ENCODE peak calls at places on chromosomes 3 and 15, in ten cellular contexts. G is germinal center; M is naive thymus-derived CD8-positive, alpha-beta T cell; I is aorta; D is AG10803; N is GM23248; O is ureter; Y is MM.1S; R is cardiac muscle cell; V is central memory CD4-positive, alpha-beta T cell. C is an unnamed sample.

GRCh38 chr3:108736821-108737220 is 20.4 kb downstream of the RETNLB start:
- DNase-seq in G (no peak), M (no peak), I (no peak), D (no peak), N (no peak), O (no peak), Y (no peak), R (no peak), V (no peak), C (no peak)

GRCh38 chr3:84108442-84108971 is 850.3 kb upstream of the CADM2 start:
- DNase-seq in G (no peak), M (no peak), I (no peak), D (no peak), N (peak; percentile 55), O (no peak), Y (no peak), R (peak; percentile 45), V (no peak), C (no peak)

GRCh38 chr3:102374863-102375637 is 59.8 kb upstream of the ZPLD1 start:
- DNase-seq in G (no peak), M (no peak), I (no peak), D (no peak), N (no peak), O (no peak), Y (no peak), R (no peak), V (no peak), C (no peak)

GRCh38 chr3:121997372-121997771 is 24.7 kb downstream of the ILDR1 start:
- DNase-seq in G (no peak), M (no peak), I (no peak), D (no peak), N (no peak), O (no peak), Y (no peak), R (no peak), V (no peak), C (no peak)

GRCh38 chr15:72236381-72237285 is 5.6 kb upstream of the PKM start:
- DNase-seq in G (no peak), M (no peak), I (no peak), D (no peak), N (peak; percentile 28), O (no peak), Y (no peak), R (no peak), V (no peak), C (no peak)

GRCh38 chr3:186664119-186664495 is 1.7 kb upstream of the HRG start:
- DNase-seq in G (no peak), M (no peak), I (no peak), D (no peak), N (no peak), O (no peak), Y (no peak), R (no peak), V (no peak), C (no peak)

GRCh38 chr3:19248143-19248542 is 99.8 kb downstream of the KCNH8 start:
- DNase-seq in G (no peak), M (no peak), I (no peak), D (no peak), N (no peak), O (no peak), Y (no peak), R (no peak), V (no peak), C (no peak)

GRCh38 chr3:197525706-197526105 is 30.1 kb downstream of the BDH1 start:
- DNase-seq in G (no peak), M (no peak), I (no peak), D (peak; percentile 34), N (peak; percentile 32), O (no peak), Y (no peak), R (no peak), V (no peak), C (no peak)

GRCh38 chr3:51686512-51687215 is 15.6 kb downstream of the TEX264 start:
- DNase-seq in G (peak; percentile 65), M (peak; percentile 52), I (no peak), D (peak; percentile 35), N (peak; percentile 59), O (peak; percentile 60), Y (peak; percentile 82), R (peak; percentile 45), V (peak; percentile 87), C (no peak)

GRCh38 chr3:129974451-129975331 is at the start of gene TRH:
- DNase-seq in G (no peak), M (no peak), I (no peak), D (no peak), N (no peak), O (no peak), Y (no peak), R (peak; percentile 58), V (no peak), C (no peak)

GRCh38 chr3:88150371-88150770 is 612 bp downstream of the C3orf38 start:
- DNase-seq in G (peak; percentile 47), M (no peak), I (no peak), D (no peak), N (peak; percentile 66), O (no peak), Y (peak; percentile 48), R (no peak), V (peak; percentile 29), C (no peak)

GRCh38 chr15:74489518-74490338 is 28.8 kb upstream of the UBL7 start:
- DNase-seq in G (peak; percentile 85), M (peak; percentile 63), I (no peak), D (peak; percentile 41), N (peak; percentile 60), O (no peak), Y (peak; percentile 73), R (peak; percentile 66), V (peak; percentile 43), C (peak; percentile 79)

GRCh38 chr15:50879016-50879415 is 29.5 kb upstream of the AP4E1 start:
- DNase-seq in G (no peak), M (no peak), I (no peak), D (no peak), N (no peak), O (no peak), Y (peak; percentile 84), R (no peak), V (no peak), C (no peak)

GRCh38 chr3:80643421-80643820 is 875.6 kb upstream of the ROBO1 start:
- DNase-seq in G (no peak), M (no peak), I (no peak), D (no peak), N (no peak), O (no peak), Y (no peak), R (no peak), V (no peak), C (no peak)

GRCh38 chr3:72665701-72666443 is 182.4 kb downstream of the SHQ1 start:
- DNase-seq in G (peak; percentile 57), M (peak; percentile 48), I (no peak), D (no peak), N (peak; percentile 60), O (no peak), Y (peak; percentile 39), R (peak; percentile 52), V (peak; percentile 25), C (peak; percentile 52)

GRCh38 chr3:21417991-21418390 is 333.0 kb downstream of the ZNF385D start:
- DNase-seq in G (no peak), M (no peak), I (no peak), D (peak; percentile 53), N (peak; percentile 66), O (no peak), Y (no peak), R (no peak), V (no peak), C (no peak)

GRCh38 chr3:9151240-9151639 is 98.2 kb downstream of the SRGAP3 start:
- DNase-seq in G (no peak), M (no peak), I (no peak), D (peak; percentile 18), N (peak; percentile 42), O (no peak), Y (no peak), R (no peak), V (no peak), C (no peak)

GRCh38 chr3:49121244-49121671 is 635 bp upstream of the USP19 start:
- DNase-seq in G (no peak), M (no peak), I (no peak), D (no peak), N (peak; percentile 5), O (no peak), Y (no peak), R (no peak), V (no peak), C (no peak)